ENCODE peak calls at places on chromosomes 7 and 10, in eight cellular contexts. O is ovary, A is dorsolateral prefrontal cortex, V is neuronal stem cell, L is hepatocyte, W is A549, S is body of pancreas, F is bronchial epithelial cell. Y is an unnamed sample.
A peak's percentile ranks its signal among the peaks of the same experiment; 100 is the strongest.

GRCh38 chr10:71715860-71716259 is 3.7 kb downstream of the C10orf105 start:
- DNase-seq in F (no peak), O (no peak), L (no peak), S (no peak), A (no peak), V (no peak), W (no peak), Y (no peak)

GRCh38 chr7:3200504-3200903 is 100.5 kb upstream of the SDK1 start:
- DNase-seq in W (peak; percentile 38), F (peak; percentile 40), A (no peak), V (no peak), L (peak; percentile 35), S (peak; percentile 72), O (no peak), Y (peak; percentile 68)

GRCh38 chr10:78451592-78451991 is 417.9 kb downstream of the RPS24 start:
- DNase-seq in L (peak; percentile 57), W (no peak), S (no peak), V (no peak), F (no peak), A (no peak), O (peak; percentile 68), Y (peak; percentile 91)

GRCh38 chr7:9097565-9098060 is 664.2 kb downstream of the NXPH1 start:
- DNase-seq in V (no peak), L (no peak), S (no peak), O (no peak), W (no peak), A (no peak), F (no peak), Y (no peak)

GRCh38 chr7:55019691-55020480 is 1.1 kb downstream of the EGFR start:
- DNase-seq in W (no peak), S (peak; percentile 66), V (peak; percentile 17), O (peak; percentile 66), A (no peak), L (peak; percentile 59), F (no peak), Y (peak; percentile 19)

GRCh38 chr10:84224411-84225028 is 824 bp downstream of the LRIT2 start:
- DNase-seq in S (no peak), A (no peak), F (no peak), W (no peak), L (peak; percentile 46), O (no peak), V (peak; percentile 62), Y (no peak)

GRCh38 chr10:1203216-1203615 is 147.0 kb downstream of the WDR37 start:
- DNase-seq in F (no peak), O (peak; percentile 19), W (no peak), A (no peak), S (no peak), V (no peak), L (no peak), Y (no peak)

GRCh38 chr10:114388275-114388674 is 16.0 kb downstream of the AFAP1L2 start:
- DNase-seq in L (no peak), W (no peak), A (no peak), O (no peak), F (peak; percentile 73), S (no peak), V (no peak), Y (no peak)

GRCh38 chr10:112126901-112127300 is 56.7 kb downstream of the GPAM start:
- DNase-seq in V (no peak), O (no peak), S (no peak), L (no peak), W (no peak), F (no peak), A (no peak), Y (no peak)

GRCh38 chr7:93890041-93890463 is 501 bp downstream of the TFPI2 start:
- DNase-seq in A (no peak), S (peak; percentile 50), L (peak; percentile 56), O (peak; percentile 73), F (peak; percentile 57), V (peak; percentile 21), W (peak; percentile 79), Y (peak; percentile 19)

GRCh38 chr10:98924526-98924925 is 311.1 kb downstream of the HPSE2 start:
- DNase-seq in L (no peak), A (no peak), F (no peak), W (no peak), O (no peak), V (no peak), S (no peak), Y (no peak)

GRCh38 chr10:29811751-29812427 is 177.1 kb upstream of the SVIL start:
- DNase-seq in O (no peak), L (peak; percentile 43), W (peak; percentile 89), F (peak; percentile 71), S (peak; percentile 69), V (no peak), A (no peak), Y (no peak)

GRCh38 chr7:112080441-112080840 is 125.8 kb downstream of the DOCK4 start:
- DNase-seq in F (peak; percentile 97), S (no peak), O (no peak), A (no peak), L (no peak), V (no peak), W (peak; percentile 94), Y (no peak)

GRCh38 chr10:87925570-87925969 is 62.1 kb downstream of the PTEN start:
- DNase-seq in F (peak; percentile 57), L (no peak), W (no peak), V (no peak), S (no peak), A (no peak), O (no peak), Y (no peak)

GRCh38 chr7:110534241-110534931 is 556.5 kb upstream of the LRRN3 start:
- DNase-seq in V (no peak), F (peak; percentile 93), O (peak; percentile 47), W (peak; percentile 89), S (no peak), A (no peak), L (peak; percentile 26), Y (no peak)

GRCh38 chr7:111985802-111986201 is 220.4 kb downstream of the DOCK4 start:
- DNase-seq in F (peak; percentile 35), A (no peak), O (no peak), V (no peak), W (no peak), S (no peak), L (no peak), Y (no peak)

GRCh38 chr10:93471110-93471651 is 11.0 kb downstream of the MYOF start:
- DNase-seq in F (peak; percentile 95), S (no peak), L (peak; percentile 80), A (no peak), W (peak; percentile 96), O (no peak), V (no peak), Y (no peak)

GRCh38 chr7:2932761-2933251 is 88.7 kb upstream of the GNA12 start:
- DNase-seq in L (no peak), O (peak; percentile 8), W (no peak), F (no peak), V (no peak), A (peak; percentile 30), S (peak; percentile 4), Y (peak; percentile 42)

GRCh38 chr10:91614254-91614624 is 18.6 kb downstream of the PPP1R3C start:
- DNase-seq in A (no peak), F (no peak), L (no peak), W (no peak), O (no peak), V (no peak), S (no peak), Y (no peak)

GRCh38 chr7:155559519-155560108 is 13.3 kb upstream of the CNPY1 start:
- DNase-seq in S (no peak), F (no peak), O (no peak), W (no peak), V (no peak), L (no peak), A (no peak), Y (no peak)

DNA sequence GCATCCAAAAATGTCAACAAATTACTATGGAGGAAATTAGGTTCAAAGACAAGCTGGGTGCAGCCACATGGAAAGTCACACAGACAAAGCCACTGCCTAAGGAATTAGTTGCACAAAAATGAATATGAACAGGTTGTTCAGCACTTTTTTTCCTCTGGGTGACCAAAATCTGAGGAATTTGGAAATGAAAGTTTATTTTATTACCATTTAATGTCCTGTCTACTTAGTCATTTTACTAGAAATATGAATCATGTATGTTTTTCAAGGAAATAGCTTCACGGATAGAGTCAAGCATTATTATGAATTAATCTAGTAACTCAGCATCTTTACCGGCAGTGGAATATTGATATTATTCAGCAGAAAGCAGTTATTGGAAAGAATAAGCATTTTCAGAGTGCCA is 106.3 kb downstream of the ANK3 start:
- DNase-seq in A (no peak), F (peak; percentile 58), L (no peak), S (no peak), W (peak; percentile 24), V (no peak), O (no peak), Y (no peak)
- H3K4me3 ChIP-seq in A (no peak overlapping the region), F (no peak overlapping the region), L (no peak overlapping the region), S (no peak overlapping the region), W (peak overlapping the region; percentile 23), V (no peak overlapping the region), O (no peak overlapping the region), Y (no peak overlapping the region)

DNA sequence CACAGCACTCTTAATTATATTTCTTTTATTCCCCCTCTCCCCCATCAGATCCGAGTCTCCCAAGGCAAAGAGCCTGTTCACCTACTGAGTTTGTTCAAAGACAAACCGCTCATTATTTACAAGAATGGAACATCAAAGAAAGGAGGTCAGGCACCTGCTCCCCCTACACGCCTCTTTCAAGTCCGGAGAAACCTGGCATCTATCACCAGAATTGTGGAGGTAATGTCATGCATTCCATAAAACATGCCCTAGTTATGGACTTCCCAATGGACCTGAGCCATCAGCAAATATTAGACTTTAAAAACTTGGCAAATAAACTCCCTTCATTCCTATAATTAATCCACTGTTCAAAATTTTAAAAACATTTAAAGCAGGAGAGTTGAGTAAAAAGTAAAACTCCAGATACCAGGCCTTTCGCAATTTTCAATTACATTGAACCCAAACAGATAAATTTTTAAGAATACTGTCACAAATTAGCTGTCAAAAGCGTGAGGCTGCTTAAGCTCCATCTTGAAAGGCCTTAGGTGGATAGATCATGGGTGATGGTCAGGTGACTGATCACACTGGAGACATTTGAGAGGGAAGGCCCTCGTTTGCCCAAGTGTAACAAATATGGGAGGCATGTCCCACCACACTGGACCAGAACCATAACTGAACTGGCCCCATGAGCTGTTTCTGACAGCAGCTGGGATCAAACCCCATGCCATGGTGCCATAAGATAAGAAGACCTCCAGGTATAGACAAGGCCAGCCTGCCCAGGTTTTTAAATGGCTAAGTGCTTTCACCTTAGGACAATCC is 46.9 kb upstream of the ARL4A start:
- DNase-seq in S (no peak), L (no peak), A (no peak), O (no peak), V (no peak), W (no peak), F (no peak), Y (no peak)
- H3K4me3 ChIP-seq in S (no peak overlapping the region), L (no peak overlapping the region), A (no peak overlapping the region), O (no peak overlapping the region), V (no peak overlapping the region), W (no peak overlapping the region), F (no peak overlapping the region), Y (no peak overlapping the region)

DNA sequence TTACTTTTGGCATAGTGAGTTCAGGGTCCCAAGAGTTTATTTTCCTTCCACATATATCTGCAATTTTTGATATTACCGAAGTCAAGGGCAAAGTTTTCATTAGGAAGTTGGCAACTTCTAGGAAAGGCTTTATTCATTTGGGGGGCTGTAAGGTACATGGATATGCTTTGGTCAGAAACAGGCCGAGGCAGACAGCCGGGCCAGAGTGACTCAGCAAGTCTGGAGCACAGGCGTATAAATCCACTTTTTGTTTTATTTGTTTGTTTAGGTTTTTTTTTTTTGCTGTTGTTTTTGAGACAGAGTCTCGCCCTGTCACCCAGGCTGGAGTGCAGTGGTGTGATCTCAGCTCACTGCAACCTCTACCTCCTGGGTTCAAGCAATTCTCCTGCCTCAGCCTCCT is 3.7 kb downstream of the ZNF680 start:
- DNase-seq in F (peak; percentile 35), V (no peak), A (no peak), O (no peak), W (peak; percentile 29), L (no peak), S (peak; percentile 63), Y (no peak)
- H3K4me3 ChIP-seq in F (no peak overlapping the region), V (no peak overlapping the region), A (peak overlapping the region; percentile 28), O (no peak overlapping the region), W (no peak overlapping the region), L (no peak overlapping the region), S (no peak overlapping the region), Y (no peak overlapping the region)

GRCh38 chr7:39978252-39978934 is 28.3 kb downstream of the CDK13 start:
- DNase-seq in F (no peak), S (no peak), V (no peak), L (no peak), W (no peak), A (no peak), O (no peak), Y (no peak)
- H3K4me3 ChIP-seq in F (no peak overlapping the region), S (no peak overlapping the region), V (no peak overlapping the region), L (no peak overlapping the region), W (no peak overlapping the region), A (no peak overlapping the region), O (no peak overlapping the region), Y (no peak overlapping the region)

Y was measured in WERI-Rb-1.